ENCODE peak calls at places on chromosomes 13 and 19, in five cellular contexts. One of them, this sample, is unnamed.

GRCh38 chr19:40625406-40626120 is 24.4 kb downstream of the LTBP4 start:
- DNase-seq in K562: peak
- DNase-seq in SK-N-SH: peak
- DNase-seq in HEK293T: no peak
- DNase-seq in HepG2: no peak
- DNase-seq in this sample: no peak

GRCh38 chr19:44634785-44635184 is 8.9 kb upstream of the PVR start:
- DNase-seq in SK-N-SH: no peak
- DNase-seq in HepG2: no peak
- DNase-seq in HEK293T: no peak
- DNase-seq in K562: no peak
- DNase-seq in this sample: no peak

GRCh38 chr13:42820450-42820849 is 39.1 kb downstream of the FAM216B start:
- DNase-seq in SK-N-SH: no peak
- DNase-seq in HepG2: no peak
- DNase-seq in K562: no peak
- DNase-seq in HEK293T: no peak
- DNase-seq in this sample: no peak

GRCh38 chr19:4456566-4456842 is 1.1 kb downstream of the UBXN6 start:
- DNase-seq in HepG2: no peak
- DNase-seq in SK-N-SH: peak
- DNase-seq in HEK293T: no peak
- DNase-seq in K562: no peak
- DNase-seq in this sample: no peak

GRCh38 chr13:75352641-75353327 is 129.2 kb downstream of the TBC1D4 start:
- DNase-seq in SK-N-SH: no peak
- DNase-seq in HEK293T: no peak
- DNase-seq in K562: no peak
- DNase-seq in HepG2: no peak
- DNase-seq in this sample: no peak

GRCh38 chr19:16834747-16835146 is 5.5 kb downstream of the SIN3B start:
- DNase-seq in HEK293T: no peak
- DNase-seq in SK-N-SH: no peak
- DNase-seq in K562: no peak
- DNase-seq in HepG2: no peak
- DNase-seq in this sample: no peak

GRCh38 chr19:6464070-6464873 is at the start of gene CRB3:
- DNase-seq in HepG2: peak
- DNase-seq in K562: no peak
- DNase-seq in SK-N-SH: no peak
- DNase-seq in HEK293T: no peak
- DNase-seq in this sample: no peak

GRCh38 chr13:32791545-32792172 is 205.4 kb downstream of the PDS5B start:
- DNase-seq in HepG2: peak
- DNase-seq in HEK293T: no peak
- DNase-seq in K562: no peak
- DNase-seq in SK-N-SH: no peak
- DNase-seq in this sample: peak

GRCh38 chr13:34300559-34300958 is 482.6 kb downstream of the RFC3 start:
- DNase-seq in HepG2: peak
- DNase-seq in SK-N-SH: no peak
- DNase-seq in K562: no peak
- DNase-seq in HEK293T: no peak
- DNase-seq in this sample: no peak

GRCh38 chr13:50080856-50081105 is 65.5 kb downstream of the KCNRG start:
- DNase-seq in HepG2: no peak
- DNase-seq in HEK293T: no peak
- DNase-seq in K562: no peak
- DNase-seq in SK-N-SH: no peak
- DNase-seq in this sample: no peak

GRCh38 chr13:45518525-45519235 is 53.9 kb downstream of the COG3 start:
- DNase-seq in K562: no peak
- DNase-seq in HEK293T: no peak
- DNase-seq in SK-N-SH: no peak
- DNase-seq in HepG2: no peak
- DNase-seq in this sample: no peak

GRCh38 chr13:109949395-109949794 is 163.0 kb upstream of the IRS2 start:
- DNase-seq in HEK293T: no peak
- DNase-seq in K562: no peak
- DNase-seq in SK-N-SH: no peak
- DNase-seq in HepG2: no peak
- DNase-seq in this sample: no peak

GRCh38 chr19:48190288-48191284 is 20.1 kb downstream of the ZSWIM9 start:
- DNase-seq in HepG2: peak
- DNase-seq in K562: peak
- DNase-seq in HEK293T: peak
- DNase-seq in SK-N-SH: no peak
- DNase-seq in this sample: no peak

GRCh38 chr19:51688665-51689571 is 4.2 kb upstream of the SPACA6 start:
- DNase-seq in HepG2: peak
- DNase-seq in K562: peak
- DNase-seq in SK-N-SH: peak
- DNase-seq in HEK293T: peak
- DNase-seq in this sample: no peak

GRCh38 chr13:68152414-68152813 is 922.3 kb upstream of the PCDH9 start:
- DNase-seq in K562: no peak
- DNase-seq in HEK293T: no peak
- DNase-seq in SK-N-SH: no peak
- DNase-seq in HepG2: no peak
- DNase-seq in this sample: no peak

GRCh38 chr19:29620931-29621351 is 14.9 kb downstream of the POP4 start:
- DNase-seq in HepG2: no peak
- DNase-seq in K562: no peak
- DNase-seq in SK-N-SH: no peak
- DNase-seq in HEK293T: no peak
- DNase-seq in this sample: no peak

GRCh38 chr19:41707502-41707812 is 969 bp upstream of the CEACAM5 start:
- DNase-seq in K562: no peak
- DNase-seq in SK-N-SH: no peak
- DNase-seq in HEK293T: no peak
- DNase-seq in HepG2: no peak
- DNase-seq in this sample: no peak
- TF ChIP-seq FOXM1 in K562: no peak
- TF ChIP-seq FOXM1 in SK-N-SH: no peak
- TF ChIP-seq FOXM1 in HEK293T: no peak
- TF ChIP-seq FOXM1 in HepG2: no peak
- TF ChIP-seq FOXM1 in this sample: no peak

GRCh38 chr13:114132419-114133121 is at the start of gene RASA3:
- DNase-seq in SK-N-SH: peak
- DNase-seq in HepG2: no peak
- DNase-seq in HEK293T: peak
- DNase-seq in K562: peak
- DNase-seq in this sample: no peak

GRCh38 chr13:114136576-114136975 is 4.2 kb upstream of the RASA3 start:
- DNase-seq in K562: no peak
- DNase-seq in HEK293T: no peak
- DNase-seq in SK-N-SH: no peak
- DNase-seq in HepG2: no peak
- DNase-seq in this sample: no peak

GRCh38 chr13:114134111-114134943 is 1.9 kb upstream of the RASA3 start:
- DNase-seq in K562: no peak
- DNase-seq in HEK293T: no peak
- DNase-seq in SK-N-SH: no peak
- DNase-seq in HepG2: no peak
- DNase-seq in this sample: no peak

GRCh38 chr13:114135731-114136171 is 3.3 kb upstream of the RASA3 start:
- DNase-seq in HEK293T: no peak
- DNase-seq in SK-N-SH: no peak
- DNase-seq in K562: no peak
- DNase-seq in HepG2: no peak
- DNase-seq in this sample: no peak

GRCh38 chr13:114134944-114135610 is 2.7 kb upstream of the RASA3 start:
- DNase-seq in SK-N-SH: no peak
- DNase-seq in HEK293T: no peak
- DNase-seq in K562: no peak
- DNase-seq in HepG2: no peak
- DNase-seq in this sample: no peak
- TF ChIP-seq FOXM1 in SK-N-SH: no peak
- TF ChIP-seq FOXM1 in HEK293T: no peak
- TF ChIP-seq FOXM1 in K562: no peak
- TF ChIP-seq FOXM1 in HepG2: no peak
- TF ChIP-seq FOXM1 in this sample: no peak

GRCh38 chr13:39787086-39787487 is 131.6 kb downstream of the COG6 start:
- DNase-seq in HepG2: no peak
- DNase-seq in HEK293T: no peak
- DNase-seq in SK-N-SH: no peak
- DNase-seq in K562: no peak
- DNase-seq in this sample: no peak
- TF ChIP-seq FOXM1 in HepG2: no peak
- TF ChIP-seq FOXM1 in HEK293T: no peak
- TF ChIP-seq FOXM1 in SK-N-SH: no peak
- TF ChIP-seq FOXM1 in K562: no peak
- TF ChIP-seq FOXM1 in this sample: no peak

DNA sequence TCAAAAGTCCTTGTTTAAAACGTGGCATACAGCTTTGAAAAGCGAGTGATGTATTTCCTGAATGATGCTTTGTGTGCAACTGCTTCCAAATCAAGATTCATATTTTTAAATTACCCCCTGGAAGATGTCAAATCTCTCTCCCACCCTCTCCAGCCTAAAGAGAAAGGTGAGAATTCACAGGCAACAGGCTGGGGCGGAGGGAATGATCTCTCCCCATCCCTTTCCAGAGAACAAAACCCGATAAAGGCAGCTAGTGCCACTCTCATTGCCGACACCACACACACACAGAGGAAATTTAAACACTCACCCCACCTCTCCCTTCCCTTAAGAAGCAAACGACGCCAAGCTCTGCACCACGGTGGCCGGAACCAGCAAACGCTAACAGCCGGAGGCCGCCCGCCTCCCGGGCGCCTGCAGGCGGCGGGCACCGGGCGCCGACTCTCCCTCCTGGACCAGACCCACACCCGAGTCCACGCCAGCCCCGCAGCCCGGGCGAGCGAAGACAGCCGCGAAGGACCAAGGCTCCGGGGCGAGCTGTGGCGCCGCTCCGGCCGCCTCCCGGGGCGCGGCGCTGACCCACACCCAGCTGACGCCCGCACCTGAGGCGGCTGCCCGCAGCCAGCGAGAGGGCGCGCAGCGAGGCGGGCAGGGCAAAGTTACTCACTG is 485 bp downstream of the LNX2 start:
- DNase-seq in HepG2: peak
- DNase-seq in SK-N-SH: peak
- DNase-seq in HEK293T: peak
- DNase-seq in K562: peak
- DNase-seq in this sample: no peak
- TF ChIP-seq FOXM1 in HepG2: no peak
- TF ChIP-seq FOXM1 in SK-N-SH: no peak
- TF ChIP-seq FOXM1 in HEK293T: no peak
- TF ChIP-seq FOXM1 in K562: no peak
- TF ChIP-seq FOXM1 in this sample: no peak

GRCh38 chr13:99559560-99559959 is 58.3 kb downstream of the TM9SF2 start:
- DNase-seq in HepG2: peak
- DNase-seq in HEK293T: no peak
- DNase-seq in K562: no peak
- DNase-seq in SK-N-SH: no peak
- DNase-seq in this sample: no peak

GRCh38 chr13:99566125-99567083 is 65.1 kb downstream of the TM9SF2 start:
- DNase-seq in HEK293T: no peak
- DNase-seq in K562: no peak
- DNase-seq in SK-N-SH: no peak
- DNase-seq in HepG2: no peak
- DNase-seq in this sample: no peak

GRCh38 chr13:99558570-99559180 is 57.4 kb downstream of the TM9SF2 start:
- DNase-seq in HEK293T: no peak
- DNase-seq in SK-N-SH: no peak
- DNase-seq in K562: no peak
- DNase-seq in HepG2: peak
- DNase-seq in this sample: no peak

GRCh38 chr13:99565478-99566124 is 64.3 kb downstream of the TM9SF2 start:
- DNase-seq in SK-N-SH: no peak
- DNase-seq in K562: no peak
- DNase-seq in HepG2: no peak
- DNase-seq in HEK293T: no peak
- DNase-seq in this sample: no peak

DNA sequence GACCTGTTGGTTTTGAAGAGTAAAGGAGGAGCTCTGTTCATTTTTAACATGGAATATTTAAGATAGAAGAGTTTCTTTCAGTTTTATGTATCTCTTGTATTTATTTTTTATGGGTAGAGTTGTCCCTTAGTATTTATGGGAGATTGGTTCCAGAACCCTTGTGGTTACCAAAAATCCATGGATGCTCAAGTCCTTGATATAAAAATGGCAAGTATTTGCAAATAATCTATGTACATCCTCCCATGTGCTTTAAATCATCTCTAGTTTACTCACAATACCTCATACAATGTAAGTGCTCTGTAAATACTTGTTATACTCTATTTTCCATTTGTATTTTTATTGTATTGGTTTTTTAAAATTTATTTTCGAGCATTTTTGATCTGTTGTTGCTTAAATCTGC is 63.1 kb downstream of the TM9SF2 start:
- DNase-seq in K562: no peak
- DNase-seq in HepG2: no peak
- DNase-seq in SK-N-SH: no peak
- DNase-seq in HEK293T: no peak
- DNase-seq in this sample: no peak
- TF ChIP-seq FOXM1 in K562: no peak
- TF ChIP-seq FOXM1 in HepG2: no peak
- TF ChIP-seq FOXM1 in SK-N-SH: no peak
- TF ChIP-seq FOXM1 in HEK293T: no peak
- TF ChIP-seq FOXM1 in this sample: no peak

DNA sequence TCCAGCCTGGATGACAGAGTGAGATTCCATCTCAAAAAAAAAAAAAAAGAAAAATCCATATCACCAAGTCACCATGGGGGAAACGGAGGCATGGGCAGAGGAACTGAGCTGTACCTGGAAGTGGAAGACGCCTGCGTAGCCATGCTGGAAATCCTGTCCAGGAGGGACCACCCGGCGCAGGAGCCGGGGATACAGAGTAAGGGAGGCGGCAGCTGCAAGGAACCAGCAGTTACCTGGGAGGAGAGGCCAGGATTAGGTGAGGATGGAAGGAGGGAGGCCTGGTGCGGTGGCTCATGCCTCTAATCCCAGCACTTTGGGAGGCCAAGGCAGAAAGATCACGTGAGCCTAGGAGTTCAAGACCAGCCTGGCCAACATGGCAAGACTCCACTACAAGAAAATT is 2.0 kb downstream of the CAPN12 start:
- DNase-seq in SK-N-SH: no peak
- DNase-seq in K562: no peak
- DNase-seq in HEK293T: no peak
- DNase-seq in HepG2: no peak
- DNase-seq in this sample: no peak
- TF ChIP-seq FOXM1 in SK-N-SH: no peak
- TF ChIP-seq FOXM1 in K562: no peak
- TF ChIP-seq FOXM1 in HEK293T: no peak
- TF ChIP-seq FOXM1 in HepG2: no peak
- TF ChIP-seq FOXM1 in this sample: no peak

DNA sequence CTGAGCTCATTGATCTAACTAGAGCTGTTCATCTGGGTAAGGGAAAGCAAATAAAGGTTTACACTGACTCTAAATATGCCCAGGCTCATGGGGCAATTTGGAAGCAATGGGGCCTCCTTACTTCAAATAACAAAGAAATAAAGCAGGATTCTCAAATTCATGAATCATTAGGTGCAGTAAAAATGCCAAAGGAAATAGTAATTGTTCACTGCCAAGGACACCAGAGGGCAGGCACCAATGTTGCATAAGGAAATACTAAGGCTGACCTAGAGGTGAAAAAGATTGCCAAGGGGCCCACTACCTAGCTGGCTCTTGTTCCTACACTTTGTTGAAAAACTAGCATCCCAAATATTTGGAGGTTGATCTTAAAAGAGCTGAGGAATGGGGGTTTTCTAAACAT is 1686.7 kb upstream of the MIR17HG start:
- DNase-seq in SK-N-SH: no peak
- DNase-seq in K562: no peak
- DNase-seq in HEK293T: no peak
- DNase-seq in HepG2: no peak
- DNase-seq in this sample: no peak
- TF ChIP-seq FOXM1 in SK-N-SH: no peak
- TF ChIP-seq FOXM1 in K562: no peak
- TF ChIP-seq FOXM1 in HEK293T: no peak
- TF ChIP-seq FOXM1 in HepG2: no peak
- TF ChIP-seq FOXM1 in this sample: no peak